ENCODE peak calls at places on chromosome 16, in five cellular contexts. One of them, this sample, is unnamed.

GRCh38 chr16:2745116-2745890 is 7.1 kb upstream of the SRRM2 start:
- DNase-seq in HL-60: no peak
- DNase-seq in GM23338: no peak
- DNase-seq in endothelial cell of umbilical vein: no peak
- DNase-seq in stomach: no peak
- DNase-seq in this sample: no peak

GRCh38 chr16:59878999-59879398 is 1144.9 kb upstream of the GOT2 start:
- DNase-seq in endothelial cell of umbilical vein: no peak
- DNase-seq in GM23338: no peak
- DNase-seq in HL-60: no peak
- DNase-seq in stomach: no peak
- DNase-seq in this sample: no peak

GRCh38 chr16:57224651-57225335 is 20.3 kb upstream of the ARL2BP start:
- DNase-seq in stomach: no peak
- DNase-seq in GM23338: no peak
- DNase-seq in endothelial cell of umbilical vein: no peak
- DNase-seq in HL-60: no peak
- DNase-seq in this sample: no peak

GRCh38 chr16:17777461-17777863 is 306.7 kb upstream of the XYLT1 start:
- DNase-seq in stomach: no peak
- DNase-seq in GM23338: no peak
- DNase-seq in HL-60: no peak
- DNase-seq in endothelial cell of umbilical vein: no peak
- DNase-seq in this sample: no peak

GRCh38 chr16:49854227-49855203 is 1.4 kb downstream of the ZNF423 start:
- DNase-seq in endothelial cell of umbilical vein: peak; percentile 25
- DNase-seq in stomach: no peak
- DNase-seq in GM23338: peak; percentile 74
- DNase-seq in HL-60: no peak
- DNase-seq in this sample: no peak

GRCh38 chr16:54285414-54286066 is 1.0 kb downstream of the IRX3 start:
- DNase-seq in HL-60: peak; percentile 28
- DNase-seq in endothelial cell of umbilical vein: no peak
- DNase-seq in stomach: peak; percentile 56
- DNase-seq in GM23338: peak; percentile 59
- DNase-seq in this sample: no peak

GRCh38 chr16:65909310-65910050 is 457.0 kb upstream of the CDH5 start:
- DNase-seq in stomach: no peak
- DNase-seq in endothelial cell of umbilical vein: no peak
- DNase-seq in HL-60: peak; percentile 18
- DNase-seq in GM23338: no peak
- DNase-seq in this sample: peak; percentile 91

GRCh38 chr16:60811657-60812056 is 1224.6 kb downstream of the CDH8 start:
- DNase-seq in HL-60: no peak
- DNase-seq in stomach: no peak
- DNase-seq in endothelial cell of umbilical vein: no peak
- DNase-seq in GM23338: no peak
- DNase-seq in this sample: no peak

GRCh38 chr16:88543230-88543813 is 26.9 kb upstream of the ZC3H18 start:
- DNase-seq in endothelial cell of umbilical vein: no peak
- DNase-seq in GM23338: no peak
- DNase-seq in stomach: no peak
- DNase-seq in HL-60: no peak
- DNase-seq in this sample: no peak

GRCh38 chr16:4052801-4053662 is 63.2 kb downstream of the ADCY9 start:
- DNase-seq in HL-60: peak; percentile 84
- DNase-seq in endothelial cell of umbilical vein: peak; percentile 31
- DNase-seq in stomach: no peak
- DNase-seq in GM23338: no peak
- DNase-seq in this sample: no peak

GRCh38 chr16:69930117-69930776 is 20.9 kb upstream of the CLEC18A start:
- DNase-seq in GM23338: peak; percentile 90
- DNase-seq in endothelial cell of umbilical vein: peak; percentile 58
- DNase-seq in stomach: peak; percentile 45
- DNase-seq in HL-60: peak; percentile 21
- DNase-seq in this sample: no peak

GRCh38 chr16:81684242-81684837 is 94.8 kb upstream of the PLCG2 start:
- DNase-seq in HL-60: no peak
- DNase-seq in GM23338: no peak
- DNase-seq in endothelial cell of umbilical vein: no peak
- DNase-seq in stomach: no peak
- DNase-seq in this sample: no peak

GRCh38 chr16:25633549-25633948 is 58.2 kb upstream of the HS3ST4 start:
- DNase-seq in HL-60: no peak
- DNase-seq in GM23338: no peak
- DNase-seq in stomach: no peak
- DNase-seq in endothelial cell of umbilical vein: no peak
- DNase-seq in this sample: no peak

GRCh38 chr16:88790312-88791150 is 5.5 kb upstream of the PIEZO1 start:
- DNase-seq in endothelial cell of umbilical vein: no peak
- DNase-seq in GM23338: peak; percentile 35
- DNase-seq in HL-60: no peak
- DNase-seq in stomach: peak; percentile 58
- DNase-seq in this sample: no peak

GRCh38 chr16:89026121-89026612 is 49.2 kb upstream of the CBFA2T3 start:
- DNase-seq in GM23338: no peak
- DNase-seq in HL-60: no peak
- DNase-seq in endothelial cell of umbilical vein: no peak
- DNase-seq in stomach: no peak
- DNase-seq in this sample: no peak

GRCh38 chr16:48432136-48432535 is 46.9 kb upstream of the SIAH1 start:
- DNase-seq in stomach: no peak
- DNase-seq in GM23338: peak; percentile 21
- DNase-seq in endothelial cell of umbilical vein: no peak
- DNase-seq in HL-60: peak; percentile 46
- DNase-seq in this sample: no peak

GRCh38 chr16:2830355-2830695 is 222 bp downstream of the ZG16B start:
- DNase-seq in HL-60: no peak
- DNase-seq in GM23338: no peak
- DNase-seq in stomach: no peak
- DNase-seq in endothelial cell of umbilical vein: no peak
- DNase-seq in this sample: no peak

GRCh38 chr16:19186403-19186802 is 18.4 kb downstream of the SYT17 start:
- DNase-seq in stomach: no peak
- DNase-seq in GM23338: no peak
- DNase-seq in endothelial cell of umbilical vein: no peak
- DNase-seq in HL-60: no peak
- DNase-seq in this sample: no peak

GRCh38 chr16:50072730-50073129 is 7.0 kb downstream of the HEATR3 start:
- DNase-seq in GM23338: no peak
- DNase-seq in endothelial cell of umbilical vein: no peak
- DNase-seq in HL-60: no peak
- DNase-seq in stomach: no peak
- DNase-seq in this sample: no peak

GRCh38 chr16:78444-79145 is 570 bp downstream of the MPG start:
- DNase-seq in endothelial cell of umbilical vein: peak; percentile 49
- DNase-seq in stomach: no peak
- DNase-seq in HL-60: no peak
- DNase-seq in GM23338: no peak
- DNase-seq in this sample: no peak

GRCh38 chr16:31474173-31474714 is 2.3 kb downstream of the TGFB1I1 start:
- DNase-seq in HL-60: no peak
- DNase-seq in endothelial cell of umbilical vein: no peak
- DNase-seq in stomach: no peak
- DNase-seq in GM23338: no peak
- DNase-seq in this sample: no peak

GRCh38 chr16:24700549-24701392 is 28.7 kb upstream of the TNRC6A start:
- DNase-seq in GM23338: peak; percentile 64
- DNase-seq in endothelial cell of umbilical vein: peak; percentile 94
- DNase-seq in HL-60: no peak
- DNase-seq in stomach: peak; percentile 46
- DNase-seq in this sample: peak; percentile 96

GRCh38 chr16:62732101-62732500 is 695.9 kb upstream of the CDH8 start:
- DNase-seq in GM23338: no peak
- DNase-seq in stomach: no peak
- DNase-seq in HL-60: no peak
- DNase-seq in endothelial cell of umbilical vein: no peak
- DNase-seq in this sample: no peak

GRCh38 chr16:89696598-89697128 is 4.8 kb downstream of the SPATA2L start:
- DNase-seq in HL-60: no peak
- DNase-seq in stomach: no peak
- DNase-seq in endothelial cell of umbilical vein: no peak
- DNase-seq in GM23338: no peak
- DNase-seq in this sample: no peak

GRCh38 chr16:28260193-28260592 is 32.1 kb upstream of the SBK1 start:
- DNase-seq in stomach: no peak
- DNase-seq in HL-60: no peak
- DNase-seq in GM23338: no peak
- DNase-seq in endothelial cell of umbilical vein: no peak
- DNase-seq in this sample: no peak

GRCh38 chr16:88647178-88648070 is 3.4 kb downstream of the CYBA start:
- DNase-seq in stomach: no peak
- DNase-seq in HL-60: no peak
- DNase-seq in endothelial cell of umbilical vein: no peak
- DNase-seq in GM23338: no peak
- DNase-seq in this sample: no peak

GRCh38 chr16:55021595-55022475 is 91.2 kb downstream of the IRX5 start:
- DNase-seq in GM23338: peak; percentile 68
- DNase-seq in stomach: no peak
- DNase-seq in HL-60: no peak
- DNase-seq in endothelial cell of umbilical vein: no peak
- DNase-seq in this sample: no peak

GRCh38 chr16:77812856-77813523 is 24.6 kb downstream of the VAT1L start:
- DNase-seq in stomach: no peak
- DNase-seq in GM23338: no peak
- DNase-seq in HL-60: no peak
- DNase-seq in endothelial cell of umbilical vein: no peak
- DNase-seq in this sample: no peak

GRCh38 chr16:19884611-19885455 is at the start of gene GPRC5B:
- DNase-seq in endothelial cell of umbilical vein: peak; percentile 53
- DNase-seq in stomach: peak; percentile 60
- DNase-seq in GM23338: peak; percentile 66
- DNase-seq in HL-60: peak; percentile 30
- DNase-seq in this sample: no peak

GRCh38 chr16:26863971-26864370 is 202.8 kb upstream of the C16orf82 start:
- DNase-seq in endothelial cell of umbilical vein: no peak
- DNase-seq in GM23338: no peak
- DNase-seq in HL-60: no peak
- DNase-seq in stomach: no peak
- DNase-seq in this sample: peak; percentile 77

GRCh38 chr16:14301150-14302030 is 230.3 kb downstream of the MRTFB start:
- DNase-seq in GM23338: peak; percentile 53
- DNase-seq in endothelial cell of umbilical vein: peak; percentile 12
- DNase-seq in HL-60: no peak
- DNase-seq in stomach: peak; percentile 42
- DNase-seq in this sample: no peak

GRCh38 chr16:68070811-68071546 is 14.2 kb upstream of the NFATC3 start:
- DNase-seq in endothelial cell of umbilical vein: no peak
- DNase-seq in HL-60: no peak
- DNase-seq in stomach: no peak
- DNase-seq in GM23338: no peak
- DNase-seq in this sample: no peak

GRCh38 chr16:68068926-68069325 is 16.2 kb upstream of the NFATC3 start:
- DNase-seq in HL-60: no peak
- DNase-seq in stomach: no peak
- DNase-seq in GM23338: no peak
- DNase-seq in endothelial cell of umbilical vein: no peak
- DNase-seq in this sample: no peak

GRCh38 chr16:68071547-68071901 is 13.6 kb upstream of the NFATC3 start:
- DNase-seq in HL-60: no peak
- DNase-seq in stomach: no peak
- DNase-seq in endothelial cell of umbilical vein: no peak
- DNase-seq in GM23338: no peak
- DNase-seq in this sample: no peak

GRCh38 chr16:68070249-68070725 is 14.9 kb upstream of the NFATC3 start:
- DNase-seq in stomach: no peak
- DNase-seq in HL-60: no peak
- DNase-seq in endothelial cell of umbilical vein: no peak
- DNase-seq in GM23338: no peak
- DNase-seq in this sample: no peak

GRCh38 chr16:68069511-68070248 is 15.5 kb upstream of the NFATC3 start:
- DNase-seq in stomach: no peak
- DNase-seq in HL-60: no peak
- DNase-seq in GM23338: no peak
- DNase-seq in endothelial cell of umbilical vein: no peak
- DNase-seq in this sample: no peak
- TF ChIP-seq POLR2AphosphoS5 in stomach: no peak
- TF ChIP-seq POLR2AphosphoS5 in HL-60: no peak
- TF ChIP-seq POLR2AphosphoS5 in GM23338: no peak
- TF ChIP-seq POLR2AphosphoS5 in endothelial cell of umbilical vein: no peak
- TF ChIP-seq POLR2AphosphoS5 in this sample: no peak

GRCh38 chr16:30376508-30376907 is 1.9 kb downstream of the MYL11 start:
- DNase-seq in GM23338: no peak
- DNase-seq in endothelial cell of umbilical vein: no peak
- DNase-seq in HL-60: no peak
- DNase-seq in stomach: no peak
- DNase-seq in this sample: no peak

GRCh38 chr16:30377050-30377811 is 2.6 kb downstream of the MYL11 start:
- DNase-seq in stomach: no peak
- DNase-seq in HL-60: peak; percentile 94
- DNase-seq in GM23338: peak; percentile 66
- DNase-seq in endothelial cell of umbilical vein: no peak
- DNase-seq in this sample: no peak

GRCh38 chr16:30378236-30379164 is 3.9 kb downstream of the SEPTIN1 start:
- DNase-seq in endothelial cell of umbilical vein: peak; percentile 99
- DNase-seq in HL-60: peak; percentile 96
- DNase-seq in GM23338: peak; percentile 100
- DNase-seq in stomach: peak; percentile 99
- DNase-seq in this sample: peak; percentile 100

GRCh38 chr16:30379165-30379783 is 3.1 kb downstream of the SEPTIN1 start:
- DNase-seq in stomach: no peak
- DNase-seq in HL-60: no peak
- DNase-seq in endothelial cell of umbilical vein: no peak
- DNase-seq in GM23338: no peak
- DNase-seq in this sample: no peak

DNA sequence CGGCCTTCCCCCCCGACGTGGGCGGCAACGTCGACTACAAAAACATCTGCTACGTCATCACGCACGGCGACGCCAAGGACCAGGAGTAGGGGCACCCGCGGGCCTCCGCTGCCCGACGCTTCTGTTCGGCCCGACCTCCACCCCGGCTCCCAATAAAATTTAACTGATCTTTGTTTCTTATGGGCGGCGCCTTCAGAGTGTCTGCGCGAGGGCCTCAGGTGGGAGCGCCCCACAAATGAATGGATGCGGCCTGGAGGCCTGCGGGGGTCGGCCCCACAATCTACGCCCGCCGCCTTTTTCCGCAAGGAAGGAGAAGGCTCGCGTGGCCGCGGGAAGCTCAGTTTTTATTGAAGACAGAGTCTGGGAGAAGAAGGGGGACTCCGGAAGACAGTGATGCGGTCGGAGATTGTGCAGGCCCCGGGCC is 3.2 kb downstream of the MYL11 start:
- DNase-seq in endothelial cell of umbilical vein: peak; percentile 92
- DNase-seq in GM23338: peak; percentile 93
- DNase-seq in HL-60: no peak
- DNase-seq in stomach: peak; percentile 94
- DNase-seq in this sample: peak; percentile 98
- TF ChIP-seq POLR2AphosphoS5 in endothelial cell of umbilical vein: no peak
- TF ChIP-seq POLR2AphosphoS5 in GM23338: peak; percentile 59
- TF ChIP-seq POLR2AphosphoS5 in HL-60: no peak
- TF ChIP-seq POLR2AphosphoS5 in stomach: peak; percentile 73
- TF ChIP-seq POLR2AphosphoS5 in this sample: peak; percentile 85

GRCh38 chr16:75433732-75434413 is 570 bp upstream of the CFDP1 start:
- DNase-seq in endothelial cell of umbilical vein: peak; percentile 97
- DNase-seq in stomach: peak; percentile 71
- DNase-seq in HL-60: peak; percentile 62
- DNase-seq in GM23338: peak; percentile 89
- DNase-seq in this sample: peak; percentile 93
- TF ChIP-seq POLR2AphosphoS5 in endothelial cell of umbilical vein: no peak
- TF ChIP-seq POLR2AphosphoS5 in stomach: peak; percentile 63
- TF ChIP-seq POLR2AphosphoS5 in HL-60: peak; percentile 59
- TF ChIP-seq POLR2AphosphoS5 in GM23338: no peak
- TF ChIP-seq POLR2AphosphoS5 in this sample: peak; percentile 52

GRCh38 chr16:56204836-56205235 is 13.5 kb downstream of the GNAO1 start:
- DNase-seq in GM23338: no peak
- DNase-seq in endothelial cell of umbilical vein: no peak
- DNase-seq in HL-60: no peak
- DNase-seq in stomach: no peak
- DNase-seq in this sample: no peak
- TF ChIP-seq POLR2AphosphoS5 in GM23338: no peak
- TF ChIP-seq POLR2AphosphoS5 in endothelial cell of umbilical vein: no peak
- TF ChIP-seq POLR2AphosphoS5 in HL-60: no peak
- TF ChIP-seq POLR2AphosphoS5 in stomach: no peak
- TF ChIP-seq POLR2AphosphoS5 in this sample: no peak

This sample was measured in esophagus muscularis mucosa.